ENCODE peak calls at places on chromosomes 6 and 20, in four cellular contexts. One of them, this sample, is unnamed.

GRCh38 chr20:50335866-50336265 is 145.2 kb downstream of the CEBPB start:
- DNase-seq in AG04450: no peak
- DNase-seq in cardiac fibroblast: no peak
- DNase-seq in fibroblast of lung: no peak
- DNase-seq in this sample: no peak

GRCh38 chr6:166595949-166596348 is 9.5 kb upstream of the RAMACL start:
- DNase-seq in AG04450: no peak
- DNase-seq in cardiac fibroblast: peak; percentile 25
- DNase-seq in fibroblast of lung: no peak
- DNase-seq in this sample: no peak

GRCh38 chr20:21607971-21608735 is 94.3 kb upstream of the NKX2-2 start:
- DNase-seq in AG04450: no peak
- DNase-seq in cardiac fibroblast: no peak
- DNase-seq in fibroblast of lung: no peak
- DNase-seq in this sample: no peak

GRCh38 chr20:42319614-42320013 is 701.4 kb upstream of the CHD6 start:
- DNase-seq in AG04450: no peak
- DNase-seq in cardiac fibroblast: no peak
- DNase-seq in fibroblast of lung: no peak
- DNase-seq in this sample: no peak

GRCh38 chr6:138428943-138429616 is 25.1 kb downstream of the HEBP2 start:
- DNase-seq in AG04450: peak; percentile 41
- DNase-seq in cardiac fibroblast: peak; percentile 82
- DNase-seq in fibroblast of lung: peak; percentile 84
- DNase-seq in this sample: peak; percentile 81

GRCh38 chr6:170139531-170139930 is 151.3 kb downstream of the DLL1 start:
- DNase-seq in AG04450: no peak
- DNase-seq in cardiac fibroblast: no peak
- DNase-seq in fibroblast of lung: no peak
- DNase-seq in this sample: no peak

GRCh38 chr20:50744143-50744792 is 12.9 kb downstream of the PARD6B start:
- DNase-seq in AG04450: peak; percentile 74
- DNase-seq in cardiac fibroblast: peak; percentile 90
- DNase-seq in fibroblast of lung: peak; percentile 91
- DNase-seq in this sample: peak; percentile 94

GRCh38 chr6:120198033-120198432 is 848.5 kb upstream of the MAN1A1 start:
- DNase-seq in AG04450: no peak
- DNase-seq in cardiac fibroblast: peak; percentile 48
- DNase-seq in fibroblast of lung: peak; percentile 92
- DNase-seq in this sample: peak; percentile 25

GRCh38 chr6:105753184-105754097 is 332.7 kb upstream of the PRDM1 start:
- DNase-seq in AG04450: peak; percentile 24
- DNase-seq in cardiac fibroblast: no peak
- DNase-seq in fibroblast of lung: peak; percentile 50
- DNase-seq in this sample: no peak

GRCh38 chr6:150670311-150670710 is 70.6 kb downstream of the PLEKHG1 start:
- DNase-seq in AG04450: no peak
- DNase-seq in cardiac fibroblast: no peak
- DNase-seq in fibroblast of lung: no peak
- DNase-seq in this sample: no peak

GRCh38 chr6:36247691-36248090 is 22.2 kb upstream of the PNPLA1 start:
- DNase-seq in AG04450: no peak
- DNase-seq in cardiac fibroblast: peak; percentile 75
- DNase-seq in fibroblast of lung: no peak
- DNase-seq in this sample: peak; percentile 57

GRCh38 chr6:89050155-89050554 is 30.4 kb upstream of the PNRC1 start:
- DNase-seq in AG04450: no peak
- DNase-seq in cardiac fibroblast: peak; percentile 75
- DNase-seq in fibroblast of lung: peak; percentile 91
- DNase-seq in this sample: peak; percentile 67

GRCh38 chr6:28615616-28615954 is 89.9 kb downstream of the GPX5 start:
- DNase-seq in AG04450: no peak
- DNase-seq in cardiac fibroblast: no peak
- DNase-seq in fibroblast of lung: no peak
- DNase-seq in this sample: no peak

GRCh38 chr20:53911301-53911700 is 159.1 kb downstream of the BCAS1 start:
- DNase-seq in AG04450: no peak
- DNase-seq in cardiac fibroblast: no peak
- DNase-seq in fibroblast of lung: no peak
- DNase-seq in this sample: no peak

GRCh38 chr6:68760486-68760885 is 125.4 kb downstream of the ADGRB3 start:
- DNase-seq in AG04450: no peak
- DNase-seq in cardiac fibroblast: no peak
- DNase-seq in fibroblast of lung: no peak
- DNase-seq in this sample: no peak

GRCh38 chr20:57869291-57869950 is 159.6 kb upstream of the PMEPA1 start:
- DNase-seq in AG04450: no peak
- DNase-seq in cardiac fibroblast: no peak
- DNase-seq in fibroblast of lung: no peak
- DNase-seq in this sample: no peak

GRCh38 chr6:131754715-131755567 is 44.1 kb upstream of the CTAGE9 start:
- DNase-seq in AG04450: no peak
- DNase-seq in cardiac fibroblast: no peak
- DNase-seq in fibroblast of lung: no peak
- DNase-seq in this sample: no peak

GRCh38 chr20:10077081-10077471 is 42.3 kb downstream of the ANKEF1 start:
- DNase-seq in AG04450: no peak
- DNase-seq in cardiac fibroblast: no peak
- DNase-seq in fibroblast of lung: no peak
- DNase-seq in this sample: no peak

GRCh38 chr6:19587238-19587942 is 249.8 kb upstream of the ID4 start:
- DNase-seq in AG04450: no peak
- DNase-seq in cardiac fibroblast: no peak
- DNase-seq in fibroblast of lung: no peak
- DNase-seq in this sample: no peak

GRCh38 chr6:73047801-73048200 is 177.5 kb downstream of the KHDC1L start:
- DNase-seq in AG04450: no peak
- DNase-seq in cardiac fibroblast: no peak
- DNase-seq in fibroblast of lung: no peak
- DNase-seq in this sample: no peak

GRCh38 chr6:85594197-85594930 is 706 bp upstream of the SNX14 start:
- DNase-seq in AG04450: no peak
- DNase-seq in cardiac fibroblast: peak; percentile 50
- DNase-seq in fibroblast of lung: peak; percentile 29
- DNase-seq in this sample: peak; percentile 43

GRCh38 chr6:76247527-76247926 is 175.1 kb upstream of the IMPG1 start:
- DNase-seq in AG04450: no peak
- DNase-seq in cardiac fibroblast: no peak
- DNase-seq in fibroblast of lung: no peak
- DNase-seq in this sample: no peak

GRCh38 chr20:31698803-31699718 is 23.6 kb downstream of the BCL2L1 start:
- DNase-seq in AG04450: peak; percentile 90
- DNase-seq in cardiac fibroblast: peak; percentile 97
- DNase-seq in fibroblast of lung: peak; percentile 95
- DNase-seq in this sample: peak; percentile 98

GRCh38 chr20:5657873-5658200 is 92.4 kb upstream of the SHLD1 start:
- DNase-seq in AG04450: no peak
- DNase-seq in cardiac fibroblast: no peak
- DNase-seq in fibroblast of lung: no peak
- DNase-seq in this sample: no peak

GRCh38 chr20:5656136-5656535 is 94.1 kb upstream of the SHLD1 start:
- DNase-seq in AG04450: no peak
- DNase-seq in cardiac fibroblast: no peak
- DNase-seq in fibroblast of lung: no peak
- DNase-seq in this sample: no peak

GRCh38 chr20:5660346-5660745 is 89.9 kb upstream of the SHLD1 start:
- DNase-seq in AG04450: no peak
- DNase-seq in cardiac fibroblast: no peak
- DNase-seq in fibroblast of lung: no peak
- DNase-seq in this sample: peak; percentile 55

GRCh38 chr20:5657190-5657872 is 92.9 kb upstream of the SHLD1 start:
- DNase-seq in AG04450: peak; percentile 91
- DNase-seq in cardiac fibroblast: peak; percentile 97
- DNase-seq in fibroblast of lung: peak; percentile 97
- DNase-seq in this sample: peak; percentile 99

DNA sequence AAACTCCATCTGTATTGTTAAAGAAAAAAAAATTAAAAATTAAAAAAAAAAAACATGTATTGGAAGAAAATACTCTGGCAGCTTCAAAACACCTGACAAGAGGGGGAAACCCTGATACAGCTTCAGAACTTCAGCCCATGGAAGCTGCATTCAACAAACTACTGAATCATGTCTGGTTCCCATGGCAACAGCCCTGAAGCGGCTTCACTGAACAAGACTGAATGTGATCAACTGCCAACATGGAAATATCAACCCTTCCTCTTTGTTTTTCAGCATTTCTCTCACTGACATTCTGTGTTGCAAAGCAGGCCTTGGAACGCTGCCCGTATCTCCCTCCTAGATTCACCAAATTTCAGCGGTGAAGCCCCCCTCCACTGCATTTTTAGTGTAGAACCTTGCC is 91.3 kb upstream of the SHLD1 start:
- DNase-seq in AG04450: peak; percentile 64
- DNase-seq in cardiac fibroblast: peak; percentile 96
- DNase-seq in fibroblast of lung: peak; percentile 91
- DNase-seq in this sample: peak; percentile 95
- H3K4me3 ChIP-seq in AG04450: peak overlapping the region; percentile 7
- H3K4me3 ChIP-seq in cardiac fibroblast: no peak overlapping the region
- H3K4me3 ChIP-seq in fibroblast of lung: no peak overlapping the region
- H3K4me3 ChIP-seq in this sample: no peak overlapping the region

GRCh38 chr20:13995841-13996240 is 525 bp downstream of the MACROD2 start:
- DNase-seq in AG04450: no peak
- DNase-seq in cardiac fibroblast: no peak
- DNase-seq in fibroblast of lung: no peak
- DNase-seq in this sample: no peak
- TF ChIP-seq CTCF in AG04450: no peak
- TF ChIP-seq CTCF in cardiac fibroblast: no peak
- TF ChIP-seq CTCF in fibroblast of lung: no peak
- TF ChIP-seq CTCF in this sample: no peak

DNA sequence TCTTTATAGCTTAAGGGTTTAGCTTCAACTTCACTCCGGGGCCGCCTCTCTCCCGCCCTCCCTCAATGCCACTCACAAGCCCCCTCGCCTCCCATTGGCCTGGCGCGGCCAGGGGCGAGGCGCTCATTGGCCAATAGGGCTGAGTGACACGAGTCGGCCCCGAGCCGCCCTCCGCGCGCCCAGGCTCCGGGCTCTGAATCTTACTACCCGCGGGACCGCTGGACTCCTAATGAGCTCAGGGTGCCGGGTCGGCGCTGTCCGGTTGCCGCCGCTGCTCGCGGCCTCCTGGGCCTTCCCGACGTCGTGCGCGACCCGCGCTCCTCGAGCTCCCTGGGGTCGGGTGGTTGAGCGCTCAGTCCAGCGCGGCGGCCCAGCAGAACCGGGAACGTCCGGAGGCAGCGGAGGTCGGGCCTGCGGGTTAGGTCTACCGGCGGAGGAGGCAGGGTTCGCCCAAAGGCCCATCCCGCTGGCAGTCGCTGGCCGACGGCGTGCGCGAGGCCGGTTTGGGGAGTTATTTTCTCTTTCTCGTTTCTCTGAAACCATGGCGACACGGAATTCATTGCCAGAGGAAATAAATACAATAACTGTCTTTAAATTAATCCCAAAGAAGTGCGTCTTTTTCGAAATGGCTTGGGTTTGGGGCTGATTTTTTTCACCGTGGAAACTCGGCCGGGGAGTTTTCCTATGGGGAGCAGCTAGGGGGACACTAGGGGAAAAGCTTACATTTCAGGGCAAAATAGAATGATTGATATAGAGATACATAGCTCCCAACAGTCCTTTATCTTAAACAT is at the start of gene SIM1:
- DNase-seq in AG04450: no peak
- DNase-seq in cardiac fibroblast: peak; percentile 69
- DNase-seq in fibroblast of lung: peak; percentile 70
- DNase-seq in this sample: peak; percentile 65
- H3K4me3 ChIP-seq in AG04450: peak within 1 kb of the TSS; percentile 45
- H3K4me3 ChIP-seq in cardiac fibroblast: peak within 1 kb of the TSS; percentile 39
- H3K4me3 ChIP-seq in fibroblast of lung: no peak within 1 kb of the TSS
- H3K4me3 ChIP-seq in this sample: peak within 1 kb of the TSS; percentile 32

GRCh38 chr20:60993647-60994046 is 258.4 kb upstream of the CDH4 start:
- DNase-seq in AG04450: no peak
- DNase-seq in cardiac fibroblast: no peak
- DNase-seq in fibroblast of lung: peak; percentile 17
- DNase-seq in this sample: no peak
- TF ChIP-seq CTCF in AG04450: peak; percentile 52
- TF ChIP-seq CTCF in cardiac fibroblast: peak; percentile 4
- TF ChIP-seq CTCF in fibroblast of lung: peak; percentile 22
- TF ChIP-seq CTCF in this sample: no peak

GRCh38 chr6:50975216-50975615 is 156.5 kb downstream of the TFAP2B start:
- DNase-seq in AG04450: no peak
- DNase-seq in cardiac fibroblast: no peak
- DNase-seq in fibroblast of lung: no peak
- DNase-seq in this sample: no peak

GRCh38 chr6:50973464-50973863 is 154.8 kb downstream of the TFAP2B start:
- DNase-seq in AG04450: no peak
- DNase-seq in cardiac fibroblast: no peak
- DNase-seq in fibroblast of lung: no peak
- DNase-seq in this sample: no peak

GRCh38 chr6:50974319-50974718 is 155.6 kb downstream of the TFAP2B start:
- DNase-seq in AG04450: no peak
- DNase-seq in cardiac fibroblast: no peak
- DNase-seq in fibroblast of lung: no peak
- DNase-seq in this sample: no peak

GRCh38 chr6:50966986-50967385 is 148.3 kb downstream of the TFAP2B start:
- DNase-seq in AG04450: no peak
- DNase-seq in cardiac fibroblast: no peak
- DNase-seq in fibroblast of lung: no peak
- DNase-seq in this sample: no peak

DNA sequence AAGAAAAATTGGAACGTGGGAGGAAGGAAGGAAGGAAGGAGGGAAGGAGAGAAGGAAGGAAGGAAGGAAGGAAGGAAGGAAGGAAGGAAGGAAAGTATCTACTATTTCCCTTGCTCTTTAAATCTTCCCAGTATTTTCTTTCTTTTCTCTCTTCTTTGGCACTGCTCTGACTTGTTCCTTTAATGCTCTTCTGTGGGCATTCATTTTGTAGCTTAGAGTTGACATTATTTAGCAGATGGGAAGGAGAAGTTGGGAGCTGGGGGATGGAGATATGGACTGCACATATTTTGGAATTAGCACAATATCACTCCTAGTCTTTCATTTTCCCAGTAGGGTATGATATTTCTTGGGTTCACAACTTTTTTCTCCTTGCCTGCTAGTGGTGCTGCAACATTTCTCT is 152.2 kb downstream of the TFAP2B start:
- DNase-seq in AG04450: no peak
- DNase-seq in cardiac fibroblast: no peak
- DNase-seq in fibroblast of lung: no peak
- DNase-seq in this sample: no peak
- H3K4me3 ChIP-seq in AG04450: no peak overlapping the region
- H3K4me3 ChIP-seq in cardiac fibroblast: no peak overlapping the region
- H3K4me3 ChIP-seq in fibroblast of lung: no peak overlapping the region
- H3K4me3 ChIP-seq in this sample: no peak overlapping the region

DNA sequence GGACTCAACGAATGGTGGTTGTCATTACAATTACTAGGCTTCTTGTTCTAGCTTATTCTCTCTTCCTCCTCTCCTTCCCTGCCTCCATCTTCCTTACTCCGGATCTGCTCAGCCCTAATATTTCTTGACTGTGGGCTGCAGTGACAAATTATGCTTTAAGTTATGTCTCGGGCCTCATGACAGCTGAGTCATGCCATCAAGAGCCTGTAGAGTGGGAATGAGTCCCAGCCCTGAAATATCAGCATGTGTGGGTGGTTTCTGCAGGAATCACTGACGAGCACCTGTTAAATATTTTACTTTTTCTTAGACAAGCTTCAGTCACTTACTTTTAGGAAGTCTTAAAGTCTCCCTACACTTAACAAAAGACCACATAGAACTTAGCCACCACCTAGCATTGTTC is 83.1 kb upstream of the CBLN4 start:
- DNase-seq in AG04450: no peak
- DNase-seq in cardiac fibroblast: no peak
- DNase-seq in fibroblast of lung: no peak
- DNase-seq in this sample: no peak
- TF ChIP-seq CTCF in AG04450: no peak
- TF ChIP-seq CTCF in cardiac fibroblast: no peak
- TF ChIP-seq CTCF in fibroblast of lung: no peak
- TF ChIP-seq CTCF in this sample: no peak